ENCODE peak calls at places on chromosomes 3 and 15, in nine cellular contexts. R, E, L, N, T, P, K, A and S are unnamed samples.

GRCh38 chr15:58401991-58402649 is 29.7 kb upstream of the LIPC start:
- DNase-seq in E (no peak), T (no peak), A (peak), R (no peak), P (no peak), N (no peak), L (no peak), K (peak), S (no peak)

GRCh38 chr15:48766196-48766595 is 44.7 kb downstream of the CEP152 start:
- DNase-seq in T (peak), N (no peak), K (no peak), P (no peak), R (no peak), A (no peak), E (no peak), L (no peak), S (no peak)

GRCh38 chr3:173397161-173398110 is at the start of gene NLGN1:
- DNase-seq in L (peak), N (peak), P (peak), E (peak), K (peak), A (peak), T (peak), R (peak), S (peak)

GRCh38 chr3:188507244-188507720 is 353.3 kb downstream of the LPP start:
- DNase-seq in T (no peak), E (no peak), A (peak), R (peak), N (no peak), P (peak), K (no peak), L (no peak), S (peak)

GRCh38 chr15:85125056-85125661 is 143.5 kb downstream of the PDE8A start:
- DNase-seq in T (no peak), K (no peak), E (no peak), R (no peak), A (peak), P (no peak), L (no peak), N (no peak), S (no peak)

GRCh38 chr3:29099296-29099695 is 181.6 kb upstream of the RBMS3 start:
- DNase-seq in R (no peak), N (no peak), K (no peak), T (no peak), L (no peak), E (no peak), P (no peak), A (no peak), S (no peak)

GRCh38 chr3:71641669-71642068 is 58.1 kb upstream of the FOXP1 start:
- DNase-seq in A (no peak), E (no peak), L (no peak), K (no peak), P (no peak), T (no peak), R (no peak), N (no peak), S (no peak)

GRCh38 chr3:190432216-190432615 is 17.5 kb downstream of the TMEM207 start:
- DNase-seq in T (no peak), L (no peak), E (no peak), R (no peak), K (no peak), A (peak), P (no peak), N (no peak), S (no peak)

GRCh38 chr3:65946438-65946837 is 92.3 kb downstream of the MAGI1 start:
- DNase-seq in E (peak), A (no peak), K (no peak), N (no peak), L (no peak), P (peak), T (peak), R (no peak), S (no peak)

GRCh38 chr3:77835916-77836315 is 796.0 kb downstream of the ROBO2 start:
- DNase-seq in L (no peak), K (no peak), T (no peak), E (no peak), N (no peak), A (no peak), P (no peak), R (no peak), S (no peak)

GRCh38 chr3:112376996-112377395 is 44.0 kb downstream of the CD200 start:
- DNase-seq in E (no peak), L (no peak), T (no peak), N (no peak), K (no peak), P (no peak), R (no peak), A (peak), S (no peak)

GRCh38 chr3:5314897-5315296 is 127.4 kb downstream of the EDEM1 start:
- DNase-seq in R (no peak), T (no peak), L (no peak), A (peak), K (no peak), P (no peak), E (no peak), N (no peak), S (no peak)

GRCh38 chr15:24054547-24055245 is 367.6 kb upstream of the NDN start:
- DNase-seq in E (no peak), R (no peak), A (no peak), K (no peak), L (no peak), P (no peak), N (no peak), T (peak), S (no peak)

GRCh38 chr3:143090486-143090885 is 29.1 kb upstream of the CHST2 start:
- DNase-seq in L (peak), R (no peak), E (no peak), T (no peak), K (no peak), P (no peak), A (no peak), N (no peak), S (peak)

GRCh38 chr3:100411091-100411982 is 10.0 kb downstream of the LNP1 start:
- DNase-seq in N (no peak), P (no peak), R (no peak), T (no peak), E (no peak), A (peak), L (no peak), K (no peak), S (no peak)

GRCh38 chr3:114496466-114496865 is 202.6 kb downstream of the TIGIT start:
- DNase-seq in L (no peak), E (no peak), T (no peak), N (no peak), A (no peak), P (no peak), R (no peak), K (no peak), S (no peak)

GRCh38 chr3:182947892-182948291 is 32.4 kb downstream of the DCUN1D1 start:
- DNase-seq in N (peak), R (no peak), L (no peak), E (no peak), A (no peak), T (no peak), P (no peak), K (no peak), S (no peak)

GRCh38 chr3:64188810-64189560 is 36.3 kb downstream of the PRICKLE2 start:
- DNase-seq in E (peak), R (no peak), N (no peak), A (peak), T (peak), L (no peak), P (no peak), K (peak), S (no peak)

GRCh38 chr3:71493372-71493771 is 90.2 kb downstream of the FOXP1 start:
- DNase-seq in K (no peak), L (no peak), T (no peak), E (no peak), R (no peak), P (no peak), N (no peak), A (no peak), S (no peak)

GRCh38 chr3:149620291-149621020 is 37.4 kb downstream of the WWTR1 start:
- DNase-seq in E (no peak), K (no peak), N (no peak), L (no peak), P (no peak), A (peak), R (no peak), T (no peak), S (no peak)

GRCh38 chr3:49469037-49469875 is 811 bp upstream of the DAG1 start:
- DNase-seq in E (peak), L (peak), K (peak), T (peak), A (peak), N (no peak), P (peak), R (peak), S (peak)

GRCh38 chr15:66907826-66908502 is 157.4 kb upstream of the SMAD3 start:
- DNase-seq in A (no peak), P (peak), R (peak), L (peak), T (no peak), K (no peak), E (no peak), N (peak), S (peak)

GRCh38 chr15:100723323-100723801 is 121.0 kb downstream of the ASB7 start:
- DNase-seq in E (no peak), N (no peak), R (peak), T (peak), A (peak), K (no peak), L (no peak), P (no peak), S (no peak)

GRCh38 chr15:80211976-80212375 is 40.0 kb downstream of the CTXND1 start:
- DNase-seq in N (no peak), K (no peak), E (no peak), T (no peak), R (no peak), P (no peak), A (peak), L (no peak), S (no peak)

GRCh38 chr15:93190238-93190637 is 101.2 kb upstream of the RGMA start:
- DNase-seq in R (no peak), E (no peak), A (no peak), K (no peak), L (no peak), N (no peak), T (no peak), P (no peak), S (no peak)

GRCh38 chr3:48428863-48429415 is 947 bp downstream of the PLXNB1 start:
- DNase-seq in N (no peak), R (peak), T (peak), P (peak), K (peak), L (no peak), A (no peak), E (no peak), S (peak)

GRCh38 chr15:63504979-63505841 is 817 bp downstream of the USP3 start:
- DNase-seq in E (no peak), N (peak), A (peak), P (peak), R (no peak), K (peak), T (peak), L (no peak), S (peak)

GRCh38 chr3:139204756-139205155 is 139.1 kb upstream of the MRPS22 start:
- DNase-seq in A (peak), R (no peak), N (no peak), P (no peak), K (no peak), E (no peak), T (no peak), L (no peak), S (no peak)

GRCh38 chr3:116734243-116734642 is 24.7 kb downstream of the TUSC7 start:
- DNase-seq in P (no peak), N (no peak), L (no peak), E (no peak), K (no peak), T (no peak), R (no peak), A (no peak), S (no peak)

GRCh38 chr3:15794842-15795562 is 2.8 kb downstream of the ANKRD28 start:
- DNase-seq in K (no peak), A (no peak), L (no peak), P (no peak), T (no peak), R (no peak), N (no peak), E (no peak), S (no peak)

GRCh38 chr3:130465486-130465885 is 51.5 kb upstream of the COL6A6 start:
- DNase-seq in N (no peak), A (no peak), R (no peak), L (no peak), E (no peak), T (no peak), P (no peak), K (no peak), S (no peak)

GRCh38 chr3:73848173-73848751 is 223.5 kb upstream of the PDZRN3 start:
- DNase-seq in P (no peak), N (peak), R (no peak), E (no peak), A (peak), L (no peak), K (no peak), T (no peak), S (no peak)

GRCh38 chr15:76336254-76337046 is at the start of gene ISL2:
- DNase-seq in T (peak), L (peak), A (peak), E (no peak), N (peak), R (no peak), K (no peak), P (peak), S (peak)

GRCh38 chr3:72347819-72348319 is 500.4 kb downstream of the SHQ1 start:
- DNase-seq in A (peak), K (peak), L (peak), P (peak), T (peak), E (peak), R (peak), N (no peak), S (peak)

GRCh38 chr3:179750720-179751328 is 98.0 kb downstream of the USP13 start:
- DNase-seq in R (no peak), P (no peak), L (no peak), A (no peak), T (no peak), E (no peak), K (no peak), N (no peak), S (no peak)

GRCh38 chr3:64343692-64344440 is 118.6 kb upstream of the PRICKLE2 start:
- DNase-seq in P (no peak), K (no peak), T (no peak), A (peak), R (no peak), E (no peak), N (no peak), L (no peak), S (no peak)

GRCh38 chr15:90465140-90465929 is 64.4 kb upstream of the CRTC3 start:
- DNase-seq in R (no peak), L (no peak), A (no peak), K (no peak), T (no peak), E (no peak), P (no peak), N (no peak), S (no peak)

GRCh38 chr3:23203651-23204111 is 554 bp downstream of the UBE2E2 start:
- DNase-seq in N (peak), K (peak), A (peak), E (peak), L (peak), P (peak), T (peak), R (peak), S (peak)

GRCh38 chr3:100419406-100419805 is 18.1 kb downstream of the LNP1 start:
- DNase-seq in T (no peak), N (no peak), A (no peak), L (no peak), P (no peak), K (no peak), E (no peak), R (no peak), S (no peak)

GRCh38 chr15:85751731-85752421 is 42.8 kb downstream of the KLHL25 start:
- DNase-seq in R (no peak), T (peak), E (no peak), N (no peak), L (peak), K (peak), A (no peak), P (no peak), S (peak)

DNA sequence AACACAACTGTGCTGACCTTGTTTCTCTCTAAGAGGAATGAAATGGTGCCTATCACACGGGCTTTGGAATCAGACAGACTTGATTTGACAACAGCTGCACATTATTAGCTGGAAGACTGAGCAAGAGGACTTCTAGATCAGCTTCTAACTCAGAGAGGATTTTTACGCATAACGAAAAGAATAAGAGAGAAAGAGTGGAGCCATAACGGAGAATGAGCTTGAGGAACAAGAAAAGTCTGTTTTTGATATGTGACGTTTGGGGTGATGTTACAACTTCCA is 16.0 kb downstream of the HEG1 start:
- DNase-seq in P (no peak), E (no peak), A (no peak), K (no peak), R (no peak), T (no peak), L (no peak), N (no peak), S (no peak)
- H3K4me3 ChIP-seq in P (no peak), E (no peak), A (no peak), K (no peak), R (no peak), T (no peak), L (peak), N (no peak), S (no peak)

DNA sequence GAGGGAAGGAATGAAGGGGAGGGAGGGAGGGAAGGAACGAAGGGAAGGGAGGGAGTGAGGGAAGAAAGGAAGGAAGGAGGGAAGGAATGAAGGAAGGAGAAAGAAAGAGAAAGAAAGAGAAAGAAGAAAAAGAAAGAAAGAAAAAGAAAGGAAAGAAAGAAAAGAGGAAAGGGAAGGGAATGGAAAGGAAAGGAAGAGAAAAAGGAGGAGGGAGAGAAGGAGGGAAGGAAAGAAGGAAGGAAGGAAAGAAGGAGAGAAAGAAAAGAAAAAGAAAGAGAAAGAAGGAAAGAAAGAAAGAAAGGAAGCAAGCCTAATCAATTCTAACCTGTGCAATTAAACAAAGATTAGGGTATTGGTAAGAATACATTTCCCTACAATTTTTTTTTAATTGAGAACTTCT is 238.6 kb downstream of the PYDC2 start:
- DNase-seq in E (no peak), N (no peak), L (no peak), R (no peak), K (no peak), T (no peak), P (no peak), A (no peak), S (no peak)
- TF ChIP-seq CTCF in E (no peak), N (no peak), L (no peak), R (no peak), K (no peak), T (no peak), P (no peak), A (no peak), S (no peak)

GRCh38 chr15:72033285-72033684 is 84.7 kb downstream of the MYO9A start:
- DNase-seq in K (no peak), A (no peak), L (no peak), N (no peak), T (no peak), R (no peak), E (no peak), P (no peak), S (no peak)
- H3K27ac ChIP-seq in K (no peak), A (no peak), L (no peak), N (no peak), T (no peak), R (no peak), E (no peak), P (no peak), S (no peak)

DNA sequence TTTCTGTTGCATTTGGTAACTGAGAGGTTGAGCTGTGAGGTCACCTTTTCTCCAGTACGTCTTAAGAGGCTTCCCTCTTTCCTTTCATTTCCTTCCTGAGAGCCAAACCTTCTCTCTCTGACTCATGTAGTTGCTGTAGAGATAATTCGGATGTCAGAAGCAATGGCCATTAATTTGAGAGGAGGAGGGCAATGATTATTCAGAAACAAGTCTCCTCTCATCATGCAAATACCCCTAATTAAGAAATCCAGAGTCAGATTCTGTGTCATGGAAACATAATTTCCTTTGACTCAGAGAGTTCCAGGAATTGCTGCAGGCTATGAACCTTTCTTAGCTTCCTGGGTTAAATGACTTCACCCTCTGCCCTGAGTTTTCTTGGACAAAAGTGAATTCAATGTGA is 59.0 kb upstream of the GSK3B start:
- DNase-seq in K (no peak), T (no peak), A (peak), R (no peak), N (no peak), L (no peak), P (no peak), E (no peak), S (no peak)
- H3K4me3 ChIP-seq in K (no peak), T (no peak), A (no peak), R (no peak), N (no peak), L (no peak), P (no peak), E (no peak), S (no peak)

GRCh38 chr3:70108072-70108471 is 108.5 kb downstream of the SAMMSON start:
- DNase-seq in L (no peak), K (no peak), P (no peak), N (no peak), T (peak), A (no peak), E (no peak), R (no peak), S (no peak)
- TF ChIP-seq CTCF in L (no peak), K (no peak), P (peak), N (peak), T (peak), A (peak), E (no peak), R (no peak), S (peak)